ENCODE peak calls at places on chromosomes 3 and 15, in nine cellular contexts. One of them, this sample, is unnamed.
A peak's percentile ranks its signal among the peaks of the same experiment; 100 is the strongest.

GRCh38 chr15:31554261-31554660 is 227.6 kb downstream of the KLF13 start:
- DNase-seq in NCI-H1417: no peak
- DNase-seq in activated CD8-positive, alpha-beta memory T cell treated with anti-CD3 and anti-CD28 coated beads for 48 hours: no peak
- DNase-seq in germinal center: no peak
- DNase-seq in esophagus squamous epithelium: no peak
- DNase-seq in COR-L47: no peak
- DNase-seq in body of pancreas: peak; percentile 21
- DNase-seq in midbrain: peak; percentile 42
- DNase-seq in progenitor cell of endocrine pancreas: no peak
- DNase-seq in this sample: peak; percentile 47

GRCh38 chr3:55505776-55506175 is 18.7 kb upstream of the WNT5A start:
- DNase-seq in esophagus squamous epithelium: no peak
- DNase-seq in germinal center: no peak
- DNase-seq in COR-L47: no peak
- DNase-seq in midbrain: no peak
- DNase-seq in activated CD8-positive, alpha-beta memory T cell treated with anti-CD3 and anti-CD28 coated beads for 48 hours: no peak
- DNase-seq in progenitor cell of endocrine pancreas: no peak
- DNase-seq in body of pancreas: no peak
- DNase-seq in NCI-H1417: no peak
- DNase-seq in this sample: no peak

GRCh38 chr3:114093596-114093995 is 37.1 kb downstream of the QTRT2 start:
- DNase-seq in NCI-H1417: no peak
- DNase-seq in progenitor cell of endocrine pancreas: no peak
- DNase-seq in midbrain: no peak
- DNase-seq in body of pancreas: no peak
- DNase-seq in germinal center: no peak
- DNase-seq in esophagus squamous epithelium: no peak
- DNase-seq in COR-L47: no peak
- DNase-seq in activated CD8-positive, alpha-beta memory T cell treated with anti-CD3 and anti-CD28 coated beads for 48 hours: no peak
- DNase-seq in this sample: no peak

GRCh38 chr3:23490459-23490858 is 287.3 kb downstream of the UBE2E2 start:
- DNase-seq in COR-L47: no peak
- DNase-seq in progenitor cell of endocrine pancreas: no peak
- DNase-seq in activated CD8-positive, alpha-beta memory T cell treated with anti-CD3 and anti-CD28 coated beads for 48 hours: no peak
- DNase-seq in esophagus squamous epithelium: no peak
- DNase-seq in midbrain: no peak
- DNase-seq in body of pancreas: no peak
- DNase-seq in germinal center: no peak
- DNase-seq in NCI-H1417: no peak
- DNase-seq in this sample: no peak

GRCh38 chr3:183300996-183301562 is 48.0 kb downstream of the B3GNT5 start:
- DNase-seq in esophagus squamous epithelium: no peak
- DNase-seq in NCI-H1417: no peak
- DNase-seq in body of pancreas: no peak
- DNase-seq in activated CD8-positive, alpha-beta memory T cell treated with anti-CD3 and anti-CD28 coated beads for 48 hours: no peak
- DNase-seq in germinal center: no peak
- DNase-seq in COR-L47: no peak
- DNase-seq in midbrain: no peak
- DNase-seq in progenitor cell of endocrine pancreas: no peak
- DNase-seq in this sample: no peak

GRCh38 chr15:66065325-66065724 is 188.2 kb downstream of the MEGF11 start:
- DNase-seq in esophagus squamous epithelium: no peak
- DNase-seq in NCI-H1417: no peak
- DNase-seq in body of pancreas: no peak
- DNase-seq in germinal center: no peak
- DNase-seq in activated CD8-positive, alpha-beta memory T cell treated with anti-CD3 and anti-CD28 coated beads for 48 hours: no peak
- DNase-seq in midbrain: no peak
- DNase-seq in progenitor cell of endocrine pancreas: no peak
- DNase-seq in COR-L47: no peak
- DNase-seq in this sample: no peak

GRCh38 chr3:81005992-81006391 is 755.5 kb downstream of the GBE1 start:
- DNase-seq in midbrain: no peak
- DNase-seq in activated CD8-positive, alpha-beta memory T cell treated with anti-CD3 and anti-CD28 coated beads for 48 hours: no peak
- DNase-seq in NCI-H1417: no peak
- DNase-seq in esophagus squamous epithelium: no peak
- DNase-seq in COR-L47: no peak
- DNase-seq in progenitor cell of endocrine pancreas: no peak
- DNase-seq in germinal center: no peak
- DNase-seq in body of pancreas: no peak
- DNase-seq in this sample: no peak

GRCh38 chr3:149655826-149656599 is 1.8 kb downstream of the WWTR1 start:
- DNase-seq in COR-L47: no peak
- DNase-seq in progenitor cell of endocrine pancreas: no peak
- DNase-seq in esophagus squamous epithelium: no peak
- DNase-seq in activated CD8-positive, alpha-beta memory T cell treated with anti-CD3 and anti-CD28 coated beads for 48 hours: no peak
- DNase-seq in midbrain: no peak
- DNase-seq in body of pancreas: no peak
- DNase-seq in germinal center: no peak
- DNase-seq in NCI-H1417: no peak
- DNase-seq in this sample: no peak

GRCh38 chr3:111531446-111531845 is 10.6 kb upstream of the CD96 start:
- DNase-seq in activated CD8-positive, alpha-beta memory T cell treated with anti-CD3 and anti-CD28 coated beads for 48 hours: no peak
- DNase-seq in COR-L47: no peak
- DNase-seq in progenitor cell of endocrine pancreas: no peak
- DNase-seq in body of pancreas: no peak
- DNase-seq in esophagus squamous epithelium: no peak
- DNase-seq in NCI-H1417: no peak
- DNase-seq in midbrain: no peak
- DNase-seq in germinal center: no peak
- DNase-seq in this sample: no peak

GRCh38 chr3:162765524-162765923 is 1268.9 kb downstream of the OTOL1 start:
- DNase-seq in activated CD8-positive, alpha-beta memory T cell treated with anti-CD3 and anti-CD28 coated beads for 48 hours: no peak
- DNase-seq in COR-L47: no peak
- DNase-seq in progenitor cell of endocrine pancreas: no peak
- DNase-seq in NCI-H1417: no peak
- DNase-seq in germinal center: no peak
- DNase-seq in midbrain: no peak
- DNase-seq in esophagus squamous epithelium: no peak
- DNase-seq in body of pancreas: no peak
- DNase-seq in this sample: no peak

This sample was measured in lung.